ENCODE peak calls at places on chromosomes 3 and 15, in eight cellular contexts. H is posterior cingulate gyrus, C is NCI-H1092, N is H7, L is anterior cingulate cortex, I is EL, P is lower lobe of right lung, B is occipital lobe. O is an unnamed sample.

GRCh38 chr3:194203482-194204035 is 67.6 kb downstream of the HES1 start:
- DNase-seq in H (no peak), C (no peak), N (peak), L (no peak), I (no peak), P (no peak), B (no peak), O (no peak)

GRCh38 chr3:84439476-84439875 is 519.3 kb upstream of the CADM2 start:
- DNase-seq in H (no peak), C (no peak), N (no peak), L (no peak), I (no peak), P (no peak), B (no peak), O (no peak)

GRCh38 chr15:101148881-101149664 is 102.8 kb downstream of the CHSY1 start:
- DNase-seq in H (no peak), C (no peak), N (no peak), L (no peak), I (no peak), P (peak), B (no peak), O (no peak)

GRCh38 chr3:189404797-189405484 is 226.2 kb upstream of the TP63 start:
- DNase-seq in H (no peak), C (no peak), N (no peak), L (no peak), I (no peak), P (no peak), B (no peak), O (no peak)

GRCh38 chr3:129239992-129240391 is 9.4 kb upstream of the COPG1 start:
- DNase-seq in H (peak), C (no peak), N (peak), L (no peak), I (no peak), P (no peak), B (no peak), O (no peak)

GRCh38 chr15:100686725-100687488 is 84.5 kb downstream of the ASB7 start:
- DNase-seq in H (no peak), C (no peak), N (no peak), L (no peak), I (peak), P (no peak), B (no peak), O (no peak)

GRCh38 chr15:26580943-26581342 is 191.9 kb downstream of the GABRB3 start:
- DNase-seq in H (no peak), C (no peak), N (no peak), L (no peak), I (no peak), P (no peak), B (no peak), O (no peak)

GRCh38 chr3:17742092-17742836 is at the start of gene TBC1D5:
- DNase-seq in H (peak), C (peak), N (peak), L (peak), I (peak), P (peak), B (peak), O (peak)

GRCh38 chr3:12750658-12751071 is 8.4 kb downstream of the TMEM40 start:
- DNase-seq in H (peak), C (no peak), N (no peak), L (no peak), I (peak), P (no peak), B (no peak), O (no peak)

GRCh38 chr3:64306745-64307144 is 81.5 kb upstream of the PRICKLE2 start:
- DNase-seq in H (no peak), C (no peak), N (no peak), L (no peak), I (no peak), P (no peak), B (no peak), O (no peak)

GRCh38 chr3:5294360-5294759 is 106.9 kb downstream of the EDEM1 start:
- DNase-seq in H (no peak), C (no peak), N (no peak), L (no peak), I (peak), P (no peak), B (no peak), O (no peak)

GRCh38 chr3:186760141-186760813 is 23.1 kb upstream of the EIF4A2 start:
- DNase-seq in H (no peak), C (no peak), N (no peak), L (no peak), I (no peak), P (no peak), B (no peak), O (no peak)

GRCh38 chr3:49900491-49901153 is 3.1 kb downstream of the MST1R start:
- DNase-seq in H (peak), C (no peak), N (no peak), L (no peak), I (peak), P (peak), B (no peak), O (peak)

GRCh38 chr3:56796202-56796601 is 5.5 kb downstream of the ARHGEF3 start:
- DNase-seq in H (no peak), C (no peak), N (no peak), L (no peak), I (peak), P (no peak), B (no peak), O (no peak)

GRCh38 chr3:50297896-50298725 is 1.1 kb downstream of the HYAL3 start:
- DNase-seq in H (no peak), C (no peak), N (peak), L (no peak), I (no peak), P (peak), B (no peak), O (peak)

GRCh38 chr3:63863150-63864007 is at the start of the genes ATXN7 and THOC7:
- DNase-seq in H (peak), C (peak), N (peak), L (peak), I (peak), P (peak), B (peak), O (peak)

GRCh38 chr3:69250014-69250413 is 127.6 kb upstream of the LMOD3 start:
- DNase-seq in H (peak), C (no peak), N (peak), L (no peak), I (no peak), P (no peak), B (peak), O (peak)

GRCh38 chr3:179666436-179667035 is 13.7 kb downstream of the USP13 start:
- DNase-seq in H (peak), C (peak), N (no peak), L (peak), I (no peak), P (peak), B (peak), O (no peak)

GRCh38 chr3:179921500-179921899 is 115.2 kb downstream of the PEX5L start:
- DNase-seq in H (peak), C (no peak), N (no peak), L (no peak), I (no peak), P (no peak), B (peak), O (no peak)

GRCh38 chr15:70558406-70559222 is 204.7 kb downstream of the UACA start:
- DNase-seq in H (no peak), C (no peak), N (no peak), L (no peak), I (no peak), P (no peak), B (no peak), O (no peak)

GRCh38 chr3:4750306-4751056 is 228.8 kb upstream of the BHLHE40 start:
- DNase-seq in H (peak), C (no peak), N (peak), L (peak), I (no peak), P (no peak), B (peak), O (no peak)

GRCh38 chr3:51391566-51392300 is 648 bp downstream of the RBM15B start:
- DNase-seq in H (peak), C (no peak), N (peak), L (no peak), I (peak), P (peak), B (no peak), O (no peak)

GRCh38 chr15:101161656-101162055 is 90.2 kb downstream of the CHSY1 start:
- DNase-seq in H (no peak), C (no peak), N (no peak), L (no peak), I (no peak), P (peak), B (no peak), O (no peak)

GRCh38 chr3:185400340-185400667 is 37.4 kb downstream of the MAP3K13 start:
- DNase-seq in H (no peak), C (no peak), N (no peak), L (no peak), I (peak), P (no peak), B (no peak), O (no peak)

GRCh38 chr3:150114873-150115570 is 144.3 kb upstream of the PFN2 start:
- DNase-seq in H (no peak), C (no peak), N (no peak), L (no peak), I (peak), P (no peak), B (no peak), O (no peak)

GRCh38 chr15:101135532-101136166 is 116.2 kb downstream of the CHSY1 start:
- DNase-seq in H (peak), C (no peak), N (no peak), L (no peak), I (no peak), P (peak), B (no peak), O (no peak)

GRCh38 chr15:38389924-38390542 is 63.9 kb upstream of the FAM98B start:
- DNase-seq in H (peak), C (no peak), N (peak), L (peak), I (peak), P (peak), B (no peak), O (peak)

GRCh38 chr3:61445924-61446323 is 115.4 kb upstream of the PTPRG start:
- DNase-seq in H (no peak), C (no peak), N (no peak), L (no peak), I (no peak), P (no peak), B (no peak), O (no peak)

GRCh38 chr3:105686324-105686897 is 182.4 kb downstream of the CBLB start:
- DNase-seq in H (no peak), C (no peak), N (peak), L (no peak), I (peak), P (no peak), B (no peak), O (no peak)

GRCh38 chr3:52313188-52313773 is 2.8 kb upstream of the DNAH1 start:
- DNase-seq in H (no peak), C (no peak), N (no peak), L (no peak), I (no peak), P (no peak), B (no peak), O (no peak)

GRCh38 chr15:67149859-67150824 is 84.7 kb downstream of the SMAD3 start:
- DNase-seq in H (no peak), C (no peak), N (peak), L (no peak), I (peak), P (no peak), B (no peak), O (no peak)

GRCh38 chr3:13115991-13116390 is 42.8 kb upstream of the IQSEC1 start:
- DNase-seq in H (peak), C (no peak), N (no peak), L (no peak), I (no peak), P (peak), B (no peak), O (no peak)

GRCh38 chr3:150255416-150255815 is 152.7 kb upstream of the TSC22D2 start:
- DNase-seq in H (peak), C (no peak), N (no peak), L (peak), I (no peak), P (no peak), B (peak), O (no peak)

GRCh38 chr15:94443156-94443555 is 211.8 kb downstream of the MCTP2 start:
- DNase-seq in H (no peak), C (no peak), N (no peak), L (no peak), I (no peak), P (no peak), B (no peak), O (no peak)

GRCh38 chr3:45021524-45021923 is 4.6 kb upstream of the CLEC3B start:
- DNase-seq in H (no peak), C (no peak), N (no peak), L (no peak), I (no peak), P (no peak), B (no peak), O (no peak)